ENCODE peak calls at places on chromosomes 7 and 10, in eight cellular contexts. One of them, this sample, is unnamed.

GRCh38 chr10:84845628-84846261 is 517.4 kb downstream of the CCSER2 start:
- DNase-seq in CD8-positive, alpha-beta T cell: no peak
- DNase-seq in GM12892: no peak
- DNase-seq in lower lobe of right lung: no peak
- DNase-seq in NK-92 treated with Interleukin-12 subunit alpha and Interleukin-12 subunit beta, amount 100 ng/mL, for 24 hours: no peak
- DNase-seq in stimulated activated naive CD8-positive, alpha-beta T cell treated with anti-CD3 and anti-CD28 coated beads, Interleukin-15, Interleukin-2, amounts not matched to agents 100 U/mL and 50 U/mL, for 24 hours: no peak
- DNase-seq in stimulated activated CD4-positive, alpha-beta T cell treated with anti-CD3 and anti-CD28 coated beads, Interleukin-4, amount 100 ng/mL, for 4 hours: no peak
- DNase-seq in HT-29: peak
- DNase-seq in this sample: no peak

GRCh38 chr10:4720463-4720862 is 105.5 kb upstream of the AKR1E2 start:
- DNase-seq in CD8-positive, alpha-beta T cell: no peak
- DNase-seq in GM12892: no peak
- DNase-seq in lower lobe of right lung: no peak
- DNase-seq in NK-92 treated with Interleukin-12 subunit alpha and Interleukin-12 subunit beta, amount 100 ng/mL, for 24 hours: no peak
- DNase-seq in stimulated activated naive CD8-positive, alpha-beta T cell treated with anti-CD3 and anti-CD28 coated beads, Interleukin-15, Interleukin-2, amounts not matched to agents 100 U/mL and 50 U/mL, for 24 hours: no peak
- DNase-seq in stimulated activated CD4-positive, alpha-beta T cell treated with anti-CD3 and anti-CD28 coated beads, Interleukin-4, amount 100 ng/mL, for 4 hours: no peak
- DNase-seq in HT-29: no peak
- DNase-seq in this sample: no peak

GRCh38 chr7:118087121-118087520 is 96.8 kb upstream of the LSM8 start:
- DNase-seq in CD8-positive, alpha-beta T cell: no peak
- DNase-seq in GM12892: no peak
- DNase-seq in lower lobe of right lung: no peak
- DNase-seq in NK-92 treated with Interleukin-12 subunit alpha and Interleukin-12 subunit beta, amount 100 ng/mL, for 24 hours: no peak
- DNase-seq in stimulated activated naive CD8-positive, alpha-beta T cell treated with anti-CD3 and anti-CD28 coated beads, Interleukin-15, Interleukin-2, amounts not matched to agents 100 U/mL and 50 U/mL, for 24 hours: no peak
- DNase-seq in stimulated activated CD4-positive, alpha-beta T cell treated with anti-CD3 and anti-CD28 coated beads, Interleukin-4, amount 100 ng/mL, for 4 hours: no peak
- DNase-seq in HT-29: no peak
- DNase-seq in this sample: no peak

GRCh38 chr10:106898441-106898840 is 266.1 kb downstream of the SORCS1 start:
- DNase-seq in CD8-positive, alpha-beta T cell: no peak
- DNase-seq in GM12892: no peak
- DNase-seq in lower lobe of right lung: no peak
- DNase-seq in NK-92 treated with Interleukin-12 subunit alpha and Interleukin-12 subunit beta, amount 100 ng/mL, for 24 hours: no peak
- DNase-seq in stimulated activated naive CD8-positive, alpha-beta T cell treated with anti-CD3 and anti-CD28 coated beads, Interleukin-15, Interleukin-2, amounts not matched to agents 100 U/mL and 50 U/mL, for 24 hours: no peak
- DNase-seq in stimulated activated CD4-positive, alpha-beta T cell treated with anti-CD3 and anti-CD28 coated beads, Interleukin-4, amount 100 ng/mL, for 4 hours: no peak
- DNase-seq in HT-29: no peak
- DNase-seq in this sample: no peak

GRCh38 chr7:29255839-29256782 is 61.5 kb downstream of the CHN2 start:
- DNase-seq in CD8-positive, alpha-beta T cell: no peak
- DNase-seq in GM12892: no peak
- DNase-seq in lower lobe of right lung: no peak
- DNase-seq in NK-92 treated with Interleukin-12 subunit alpha and Interleukin-12 subunit beta, amount 100 ng/mL, for 24 hours: no peak
- DNase-seq in stimulated activated naive CD8-positive, alpha-beta T cell treated with anti-CD3 and anti-CD28 coated beads, Interleukin-15, Interleukin-2, amounts not matched to agents 100 U/mL and 50 U/mL, for 24 hours: no peak
- DNase-seq in stimulated activated CD4-positive, alpha-beta T cell treated with anti-CD3 and anti-CD28 coated beads, Interleukin-4, amount 100 ng/mL, for 4 hours: no peak
- DNase-seq in HT-29: peak
- DNase-seq in this sample: no peak

GRCh38 chr10:132540456-132540855 is 2.9 kb downstream of the INPP5A start:
- DNase-seq in CD8-positive, alpha-beta T cell: no peak
- DNase-seq in GM12892: no peak
- DNase-seq in lower lobe of right lung: peak
- DNase-seq in NK-92 treated with Interleukin-12 subunit alpha and Interleukin-12 subunit beta, amount 100 ng/mL, for 24 hours: no peak
- DNase-seq in stimulated activated naive CD8-positive, alpha-beta T cell treated with anti-CD3 and anti-CD28 coated beads, Interleukin-15, Interleukin-2, amounts not matched to agents 100 U/mL and 50 U/mL, for 24 hours: no peak
- DNase-seq in stimulated activated CD4-positive, alpha-beta T cell treated with anti-CD3 and anti-CD28 coated beads, Interleukin-4, amount 100 ng/mL, for 4 hours: no peak
- DNase-seq in HT-29: no peak
- DNase-seq in this sample: no peak

GRCh38 chr7:132029369-132030160 is 473.1 kb upstream of the PODXL start:
- DNase-seq in CD8-positive, alpha-beta T cell: no peak
- DNase-seq in GM12892: no peak
- DNase-seq in lower lobe of right lung: no peak
- DNase-seq in NK-92 treated with Interleukin-12 subunit alpha and Interleukin-12 subunit beta, amount 100 ng/mL, for 24 hours: no peak
- DNase-seq in stimulated activated naive CD8-positive, alpha-beta T cell treated with anti-CD3 and anti-CD28 coated beads, Interleukin-15, Interleukin-2, amounts not matched to agents 100 U/mL and 50 U/mL, for 24 hours: no peak
- DNase-seq in stimulated activated CD4-positive, alpha-beta T cell treated with anti-CD3 and anti-CD28 coated beads, Interleukin-4, amount 100 ng/mL, for 4 hours: no peak
- DNase-seq in HT-29: no peak
- DNase-seq in this sample: no peak

GRCh38 chr7:94620703-94621118 is 35.2 kb downstream of the SGCE start:
- DNase-seq in CD8-positive, alpha-beta T cell: no peak
- DNase-seq in GM12892: peak
- DNase-seq in lower lobe of right lung: peak
- DNase-seq in NK-92 treated with Interleukin-12 subunit alpha and Interleukin-12 subunit beta, amount 100 ng/mL, for 24 hours: peak
- DNase-seq in stimulated activated naive CD8-positive, alpha-beta T cell treated with anti-CD3 and anti-CD28 coated beads, Interleukin-15, Interleukin-2, amounts not matched to agents 100 U/mL and 50 U/mL, for 24 hours: peak
- DNase-seq in stimulated activated CD4-positive, alpha-beta T cell treated with anti-CD3 and anti-CD28 coated beads, Interleukin-4, amount 100 ng/mL, for 4 hours: peak
- DNase-seq in HT-29: peak
- DNase-seq in this sample: no peak

GRCh38 chr10:62047960-62048383 is 146.5 kb downstream of the ARID5B start:
- DNase-seq in CD8-positive, alpha-beta T cell: no peak
- DNase-seq in GM12892: no peak
- DNase-seq in lower lobe of right lung: no peak
- DNase-seq in NK-92 treated with Interleukin-12 subunit alpha and Interleukin-12 subunit beta, amount 100 ng/mL, for 24 hours: peak
- DNase-seq in stimulated activated naive CD8-positive, alpha-beta T cell treated with anti-CD3 and anti-CD28 coated beads, Interleukin-15, Interleukin-2, amounts not matched to agents 100 U/mL and 50 U/mL, for 24 hours: peak
- DNase-seq in stimulated activated CD4-positive, alpha-beta T cell treated with anti-CD3 and anti-CD28 coated beads, Interleukin-4, amount 100 ng/mL, for 4 hours: no peak
- DNase-seq in HT-29: peak
- DNase-seq in this sample: peak

GRCh38 chr7:90952649-90952991 is 311.6 kb upstream of the FZD1 start:
- DNase-seq in CD8-positive, alpha-beta T cell: no peak
- DNase-seq in GM12892: no peak
- DNase-seq in lower lobe of right lung: no peak
- DNase-seq in NK-92 treated with Interleukin-12 subunit alpha and Interleukin-12 subunit beta, amount 100 ng/mL, for 24 hours: no peak
- DNase-seq in stimulated activated naive CD8-positive, alpha-beta T cell treated with anti-CD3 and anti-CD28 coated beads, Interleukin-15, Interleukin-2, amounts not matched to agents 100 U/mL and 50 U/mL, for 24 hours: no peak
- DNase-seq in stimulated activated CD4-positive, alpha-beta T cell treated with anti-CD3 and anti-CD28 coated beads, Interleukin-4, amount 100 ng/mL, for 4 hours: no peak
- DNase-seq in HT-29: no peak
- DNase-seq in this sample: no peak

GRCh38 chr10:69385454-69386350 is 31.0 kb downstream of the TACR2 start:
- DNase-seq in CD8-positive, alpha-beta T cell: no peak
- DNase-seq in GM12892: no peak
- DNase-seq in lower lobe of right lung: no peak
- DNase-seq in NK-92 treated with Interleukin-12 subunit alpha and Interleukin-12 subunit beta, amount 100 ng/mL, for 24 hours: no peak
- DNase-seq in stimulated activated naive CD8-positive, alpha-beta T cell treated with anti-CD3 and anti-CD28 coated beads, Interleukin-15, Interleukin-2, amounts not matched to agents 100 U/mL and 50 U/mL, for 24 hours: no peak
- DNase-seq in stimulated activated CD4-positive, alpha-beta T cell treated with anti-CD3 and anti-CD28 coated beads, Interleukin-4, amount 100 ng/mL, for 4 hours: no peak
- DNase-seq in HT-29: peak
- DNase-seq in this sample: no peak

GRCh38 chr7:100752994-100753393 is 19.6 kb downstream of the ZAN start:
- DNase-seq in CD8-positive, alpha-beta T cell: no peak
- DNase-seq in GM12892: no peak
- DNase-seq in lower lobe of right lung: no peak
- DNase-seq in NK-92 treated with Interleukin-12 subunit alpha and Interleukin-12 subunit beta, amount 100 ng/mL, for 24 hours: no peak
- DNase-seq in stimulated activated naive CD8-positive, alpha-beta T cell treated with anti-CD3 and anti-CD28 coated beads, Interleukin-15, Interleukin-2, amounts not matched to agents 100 U/mL and 50 U/mL, for 24 hours: no peak
- DNase-seq in stimulated activated CD4-positive, alpha-beta T cell treated with anti-CD3 and anti-CD28 coated beads, Interleukin-4, amount 100 ng/mL, for 4 hours: no peak
- DNase-seq in HT-29: no peak
- DNase-seq in this sample: no peak

GRCh38 chr7:46725838-46726237 is 804.8 kb upstream of the IGFBP3 start:
- DNase-seq in CD8-positive, alpha-beta T cell: no peak
- DNase-seq in GM12892: no peak
- DNase-seq in lower lobe of right lung: no peak
- DNase-seq in NK-92 treated with Interleukin-12 subunit alpha and Interleukin-12 subunit beta, amount 100 ng/mL, for 24 hours: no peak
- DNase-seq in stimulated activated naive CD8-positive, alpha-beta T cell treated with anti-CD3 and anti-CD28 coated beads, Interleukin-15, Interleukin-2, amounts not matched to agents 100 U/mL and 50 U/mL, for 24 hours: no peak
- DNase-seq in stimulated activated CD4-positive, alpha-beta T cell treated with anti-CD3 and anti-CD28 coated beads, Interleukin-4, amount 100 ng/mL, for 4 hours: no peak
- DNase-seq in HT-29: no peak
- DNase-seq in this sample: no peak